ENCODE peak calls at places on chromosomes 7 and 10, in six cellular contexts. Q is heart left ventricle, U is Peyer's patch, L is breast epithelium, O is tibial artery, V is lung. D is an unnamed sample. For H3K9me3, the result is how much of the 10 kb centered on the place peaks cover.

GRCh38 chr10:132109341-132110072 is 43.8 kb downstream of the JAKMIP3 start:
- DNase-seq in V (peak), L (peak), U (peak), Q (peak), O (no peak), D (no peak)

GRCh38 chr7:36129048-36129534 is 24.0 kb upstream of the EEPD1 start:
- DNase-seq in L (no peak), O (peak), V (no peak), U (peak), Q (peak), D (no peak)

GRCh38 chr10:116427671-116428070 is at the start of gene PNLIPRP3:
- DNase-seq in V (no peak), Q (no peak), L (no peak), O (no peak), U (no peak), D (no peak)

GRCh38 chr7:91628742-91629141 is 251.8 kb downstream of the MTERF1 start:
- DNase-seq in Q (peak), U (no peak), L (no peak), O (no peak), V (no peak), D (no peak)

GRCh38 chr7:2355079-2356008 is 717 bp downstream of the EIF3B start:
- DNase-seq in O (no peak), V (peak), Q (no peak), U (no peak), L (no peak), D (no peak)

GRCh38 chr7:2034291-2035201 is 198.2 kb downstream of the MAD1L1 start:
- DNase-seq in O (peak), L (no peak), V (no peak), U (no peak), Q (no peak), D (no peak)

GRCh38 chr10:46526682-46527038 is 29.8 kb downstream of the GPRIN2 start:
- DNase-seq in L (peak), V (no peak), U (peak), O (peak), Q (no peak), D (peak)

GRCh38 chr10:21445161-21445560 is 80.3 kb downstream of the SKIDA1 start:
- DNase-seq in O (no peak), L (no peak), Q (no peak), V (no peak), U (no peak), D (no peak)

GRCh38 chr10:71623098-71623985 is 96.2 kb downstream of the C10orf105 start:
- DNase-seq in O (no peak), Q (no peak), U (peak), L (no peak), V (no peak), D (no peak)

GRCh38 chr10:6269953-6270867 is 67.5 kb downstream of the PFKFB3 start:
- DNase-seq in Q (no peak), O (no peak), L (no peak), U (peak), V (no peak), D (peak)

GRCh38 chr7:55348502-55348901 is 16.6 kb upstream of the LANCL2 start:
- DNase-seq in O (no peak), V (no peak), Q (no peak), U (no peak), L (no peak), D (no peak)

GRCh38 chr10:72261323-72262018 is 12.3 kb upstream of the DDIT4 start:
- DNase-seq in V (no peak), L (no peak), U (peak), O (no peak), Q (no peak), D (no peak)

GRCh38 chr7:106767073-106767472 is 98.0 kb upstream of the PIK3CG start:
- DNase-seq in O (no peak), U (no peak), L (no peak), Q (no peak), V (no peak), D (no peak)

DNA sequence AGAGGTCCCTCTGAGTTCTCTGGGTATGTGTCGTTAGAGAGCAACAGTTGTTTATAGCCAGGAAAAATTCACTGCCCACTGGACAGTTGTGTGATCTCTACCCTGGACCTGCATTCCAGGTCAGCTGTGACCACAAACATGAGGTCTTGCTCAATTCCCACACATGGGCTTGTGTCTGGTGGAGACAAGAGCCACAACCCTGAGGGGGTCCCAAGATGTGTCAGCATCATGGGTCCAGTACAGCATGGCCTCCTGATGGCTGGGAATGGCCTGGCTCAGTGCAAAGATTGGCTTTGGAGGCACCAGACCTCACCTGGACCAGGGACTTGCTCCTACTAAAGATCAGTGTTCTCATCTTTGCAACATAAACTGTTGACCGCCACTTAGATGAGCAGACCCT is 751.6 kb downstream of the GRID1 start:
- DNase-seq in L (no peak), O (no peak), Q (no peak), V (no peak), U (no peak), D (no peak)
- H3K9me3 ChIP-seq in L (under half), O (under half), Q (under half), V (under half), U (under half), D (under half)

GRCh38 chr7:63040966-63041610 is 957.6 kb upstream of the ZNF722 start:
- DNase-seq in O (no peak), L (no peak), Q (no peak), V (no peak), U (no peak), D (no peak)
- H3K9me3 ChIP-seq in O (under half), L (half or more), Q (under half), V (under half), U (under half), D (under half)

GRCh38 chr10:133189256-133189655 is 29.2 kb downstream of the KNDC1 start:
- DNase-seq in Q (no peak), V (no peak), L (no peak), U (no peak), O (no peak), D (no peak)
- H3K9me3 ChIP-seq in Q (under half), V (under half), L (under half), U (under half), O (under half), D (under half)

GRCh38 chr7:138555684-138556083 is 95.6 kb downstream of the TRIM24 start:
- DNase-seq in Q (no peak), V (no peak), O (no peak), U (no peak), L (no peak), D (no peak)
- H3K9me3 ChIP-seq in Q (under half), V (under half), O (under half), U (under half), L (half or more), D (under half)